ENCODE peak calls at places on chromosomes 6 and 20, in six cellular contexts. A, D, V, X, P and R are unnamed samples.

GRCh38 chr6:129908858-129909257 is 47.7 kb upstream of the TMEM244 start:
- DNase-seq in P (no peak), V (no peak), D (no peak), X (no peak), A (no peak), R (no peak)

GRCh38 chr20:35311409-35311808 is 19.2 kb upstream of the FAM83C start:
- DNase-seq in A (no peak), P (no peak), D (no peak), X (peak), V (no peak), R (no peak)

GRCh38 chr6:10521104-10521808 is at the start of gene GCNT2:
- DNase-seq in V (no peak), D (no peak), P (peak), X (peak), A (peak), R (no peak)

GRCh38 chr6:136921521-136921935 is 573 bp upstream of the SLC35D3 start:
- DNase-seq in A (no peak), P (peak), X (no peak), V (peak), D (no peak), R (no peak)

GRCh38 chr6:43285415-43285814 is 12.6 kb upstream of the SLC22A7 start:
- DNase-seq in P (no peak), A (no peak), V (no peak), D (no peak), X (no peak), R (no peak)

GRCh38 chr6:163398796-163399195 is 15.7 kb upstream of the QKI start:
- DNase-seq in V (no peak), X (no peak), P (peak), D (no peak), A (no peak), R (peak)

GRCh38 chr6:6915813-6916547 is 191.8 kb upstream of the RREB1 start:
- DNase-seq in P (no peak), D (no peak), V (no peak), A (no peak), X (no peak), R (peak)

GRCh38 chr6:113594726-113595125 is 262.4 kb upstream of the MARCKS start:
- DNase-seq in X (no peak), P (no peak), D (no peak), V (no peak), A (peak), R (no peak)

GRCh38 chr6:3748208-3748701 is 3.3 kb downstream of the PXDC1 start:
- DNase-seq in D (no peak), V (peak), A (peak), X (peak), P (peak), R (peak)

GRCh38 chr6:155980014-155980413 is 524.4 kb upstream of the NOX3 start:
- DNase-seq in P (no peak), D (no peak), V (no peak), A (no peak), X (no peak), R (no peak)

GRCh38 chr6:24583463-24584389 is 62.3 kb downstream of the KIAA0319 start:
- DNase-seq in V (peak), X (peak), P (peak), D (peak), A (peak), R (peak)

GRCh38 chr20:9359561-9360308 is 154.7 kb upstream of the LAMP5 start:
- DNase-seq in D (no peak), A (peak), P (peak), X (peak), V (peak), R (peak)

GRCh38 chr6:35737413-35738211 is 780 bp downstream of the ARMC12 start:
- DNase-seq in V (peak), D (no peak), X (peak), P (no peak), A (peak), R (peak)

GRCh38 chr6:148440877-148441453 is 98.3 kb downstream of the SASH1 start:
- DNase-seq in X (no peak), V (no peak), P (peak), A (peak), D (no peak), R (no peak)

GRCh38 chr6:5737460-5737859 is 269.3 kb downstream of the NRN1 start:
- DNase-seq in P (no peak), V (no peak), A (no peak), X (peak), D (no peak), R (no peak)

GRCh38 chr6:159151266-159151855 is 17.8 kb upstream of the FNDC1 start:
- DNase-seq in V (peak), A (peak), D (no peak), X (peak), P (no peak), R (peak)

DNA sequence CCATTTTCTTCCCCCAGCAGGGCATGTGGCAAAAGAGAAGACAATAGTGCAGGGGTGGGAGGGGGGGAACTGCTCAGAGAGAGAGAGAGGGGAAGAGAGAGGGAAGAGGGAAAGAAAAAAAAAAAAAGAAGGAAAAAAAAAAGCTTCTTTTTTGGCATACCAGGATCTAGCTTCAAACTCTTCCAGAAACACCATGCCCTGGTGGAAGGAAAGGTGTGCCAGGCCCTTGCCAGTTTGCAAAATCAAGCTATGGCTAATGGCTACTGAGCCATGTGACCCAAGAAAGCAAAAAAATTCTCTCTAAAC is 326 bp downstream of the ZMYND8 start:
- DNase-seq in A (no peak), V (no peak), D (no peak), P (no peak), X (no peak), R (no peak)
- H3K4me3 ChIP-seq in A (peak), V (peak), D (peak), P (no peak), X (peak), R (peak)

GRCh38 chr20:1533059-1533458 is 24.4 kb downstream of the SIRPD start:
- DNase-seq in A (no peak), D (no peak), P (no peak), X (no peak), V (no peak), R (peak)
- TF ChIP-seq GABPA in A (no peak), D (no peak), P (no peak), X (no peak), V (no peak), R (no peak)

GRCh38 chr6:89611666-89612065 is 26.9 kb downstream of the LYRM2 start:
- DNase-seq in X (no peak), P (no peak), D (no peak), A (no peak), V (no peak), R (no peak)

GRCh38 chr6:89610149-89610642 is 28.4 kb downstream of the LYRM2 start:
- DNase-seq in X (peak), P (peak), A (peak), D (peak), V (peak), R (peak)

GRCh38 chr6:89615882-89616281 is 22.7 kb downstream of the LYRM2 start:
- DNase-seq in A (no peak), V (no peak), X (no peak), P (peak), D (no peak), R (no peak)

GRCh38 chr6:89613790-89614189 is 24.8 kb downstream of the LYRM2 start:
- DNase-seq in A (no peak), P (no peak), D (no peak), X (no peak), V (no peak), R (no peak)

GRCh38 chr6:89612121-89612520 is 26.4 kb downstream of the LYRM2 start:
- DNase-seq in P (no peak), D (no peak), A (no peak), V (no peak), X (no peak), R (no peak)
- TF ChIP-seq CTCF in P (peak), D (no peak), A (no peak), V (peak), X (peak), R (no peak)

GRCh38 chr6:142568857-142569597 is 267.2 kb downstream of the ADGRG6 start:
- DNase-seq in P (no peak), A (no peak), X (no peak), D (no peak), V (no peak), R (no peak)
- H3K4me3 ChIP-seq in P (no peak), A (no peak), X (no peak), D (no peak), V (no peak), R (no peak)

GRCh38 chr6:2035046-2035445 is 210.4 kb downstream of the GMDS start:
- DNase-seq in V (no peak), P (no peak), A (no peak), D (no peak), X (no peak), R (no peak)

GRCh38 chr6:2034256-2034655 is 211.1 kb downstream of the GMDS start:
- DNase-seq in A (no peak), P (no peak), V (no peak), X (no peak), D (no peak), R (no peak)

GRCh38 chr6:2036084-2037023 is 209.1 kb downstream of the GMDS start:
- DNase-seq in D (no peak), X (no peak), P (no peak), V (no peak), A (no peak), R (no peak)

GRCh38 chr6:2038096-2038495 is 207.3 kb downstream of the GMDS start:
- DNase-seq in V (peak), A (no peak), P (no peak), X (no peak), D (no peak), R (no peak)

GRCh38 chr6:2037230-2037926 is 208.0 kb downstream of the GMDS start:
- DNase-seq in A (no peak), P (no peak), X (no peak), D (no peak), V (no peak), R (no peak)
- TF ChIP-seq GABPA in A (no peak), P (no peak), X (no peak), D (no peak), V (no peak), R (no peak)